ENCODE peak calls at places on chromosomes 3 and 15, in five cellular contexts. Q, K, U, G and D are unnamed samples.

GRCh38 chr15:41621200-41622193 is 38.7 kb upstream of the MGA start:
- DNase-seq in Q (peak), K (peak), U (peak), G (peak), D (peak)

GRCh38 chr3:52891164-52891563 is 6.2 kb downstream of the STIMATE start:
- DNase-seq in Q (peak), K (no peak), U (no peak), G (no peak), D (no peak)

GRCh38 chr3:158747417-158747816 is 15.2 kb upstream of the RARRES1 start:
- DNase-seq in Q (no peak), K (no peak), U (no peak), G (no peak), D (no peak)

GRCh38 chr3:141303481-141304223 is 64.7 kb upstream of the ZBTB38 start:
- DNase-seq in Q (peak), K (peak), U (peak), G (peak), D (peak)

GRCh38 chr15:38555686-38556334 is 8.8 kb downstream of the RASGRP1 start:
- DNase-seq in Q (no peak), K (no peak), U (no peak), G (no peak), D (no peak)

GRCh38 chr15:96123630-96124187 is 206.8 kb upstream of the NR2F2 start:
- DNase-seq in Q (no peak), K (no peak), U (no peak), G (no peak), D (no peak)

GRCh38 chr3:128488995-128489859 is 3.8 kb downstream of the GATA2 start:
- DNase-seq in Q (no peak), K (peak), U (peak), G (no peak), D (peak)

GRCh38 chr3:42900731-42901420 is 5.1 kb upstream of the ZNF662 start:
- DNase-seq in Q (peak), K (no peak), U (no peak), G (no peak), D (peak)

GRCh38 chr3:13544293-13544831 is 4.6 kb upstream of the FBLN2 start:
- DNase-seq in Q (peak), K (no peak), U (no peak), G (peak), D (no peak)

GRCh38 chr15:99322643-99323405 is 71.5 kb downstream of the LRRC28 start:
- DNase-seq in Q (no peak), K (no peak), U (no peak), G (peak), D (no peak)